ENCODE peak calls at places on chromosomes 4 and X, in nine cellular contexts. One of them, this sample, is unnamed.

GRCh38 chrX:22278375-22278774 is 5.7 kb downstream of the CBLL2 start:
- DNase-seq in GM18507: no peak
- DNase-seq in activated CD4-positive, alpha-beta T cell treated with anti-CD3 and anti-CD28 coated beads, Interleukin-2, amount 50 U/mL, for 1 hour: no peak
- DNase-seq in WERI-Rb-1: peak
- DNase-seq in NCI-H1694 treated with DMSO at 0.1 percent for 48 hours: no peak
- DNase-seq in ovary: no peak
- DNase-seq in T-helper 9 cell: no peak
- DNase-seq in GM12865: no peak
- DNase-seq in amniotic stem cell: no peak
- DNase-seq in this sample: no peak

GRCh38 chrX:22097295-22097694 is 65.2 kb downstream of the PHEX start:
- DNase-seq in NCI-H1694 treated with DMSO at 0.1 percent for 48 hours: no peak
- DNase-seq in GM18507: no peak
- DNase-seq in GM12865: no peak
- DNase-seq in T-helper 9 cell: no peak
- DNase-seq in WERI-Rb-1: no peak
- DNase-seq in activated CD4-positive, alpha-beta T cell treated with anti-CD3 and anti-CD28 coated beads, Interleukin-2, amount 50 U/mL, for 1 hour: no peak
- DNase-seq in amniotic stem cell: no peak
- DNase-seq in ovary: no peak
- DNase-seq in this sample: no peak

GRCh38 chr4:72843466-72843865 is 226.1 kb downstream of the COX18 start:
- DNase-seq in activated CD4-positive, alpha-beta T cell treated with anti-CD3 and anti-CD28 coated beads, Interleukin-2, amount 50 U/mL, for 1 hour: no peak
- DNase-seq in NCI-H1694 treated with DMSO at 0.1 percent for 48 hours: no peak
- DNase-seq in WERI-Rb-1: no peak
- DNase-seq in amniotic stem cell: no peak
- DNase-seq in ovary: no peak
- DNase-seq in T-helper 9 cell: no peak
- DNase-seq in GM12865: no peak
- DNase-seq in GM18507: no peak
- DNase-seq in this sample: no peak

GRCh38 chrX:87337267-87337666 is 180.3 kb upstream of the KLHL4 start:
- DNase-seq in NCI-H1694 treated with DMSO at 0.1 percent for 48 hours: no peak
- DNase-seq in activated CD4-positive, alpha-beta T cell treated with anti-CD3 and anti-CD28 coated beads, Interleukin-2, amount 50 U/mL, for 1 hour: no peak
- DNase-seq in WERI-Rb-1: no peak
- DNase-seq in GM12865: no peak
- DNase-seq in T-helper 9 cell: no peak
- DNase-seq in ovary: no peak
- DNase-seq in amniotic stem cell: no peak
- DNase-seq in GM18507: no peak
- DNase-seq in this sample: no peak

GRCh38 chr4:151537726-151538125 is 128.8 kb downstream of the FHIP1A start:
- DNase-seq in ovary: no peak
- DNase-seq in activated CD4-positive, alpha-beta T cell treated with anti-CD3 and anti-CD28 coated beads, Interleukin-2, amount 50 U/mL, for 1 hour: no peak
- DNase-seq in amniotic stem cell: no peak
- DNase-seq in WERI-Rb-1: no peak
- DNase-seq in GM12865: no peak
- DNase-seq in NCI-H1694 treated with DMSO at 0.1 percent for 48 hours: no peak
- DNase-seq in GM18507: no peak
- DNase-seq in T-helper 9 cell: no peak
- DNase-seq in this sample: no peak

GRCh38 chrX:44223150-44223549 is 120.3 kb downstream of the EFHC2 start:
- DNase-seq in GM12865: no peak
- DNase-seq in GM18507: no peak
- DNase-seq in activated CD4-positive, alpha-beta T cell treated with anti-CD3 and anti-CD28 coated beads, Interleukin-2, amount 50 U/mL, for 1 hour: no peak
- DNase-seq in amniotic stem cell: peak
- DNase-seq in NCI-H1694 treated with DMSO at 0.1 percent for 48 hours: no peak
- DNase-seq in ovary: peak
- DNase-seq in T-helper 9 cell: no peak
- DNase-seq in WERI-Rb-1: no peak
- DNase-seq in this sample: no peak

GRCh38 chr4:100428051-100428450 is 89.8 kb downstream of the EMCN start:
- DNase-seq in GM12865: no peak
- DNase-seq in T-helper 9 cell: no peak
- DNase-seq in activated CD4-positive, alpha-beta T cell treated with anti-CD3 and anti-CD28 coated beads, Interleukin-2, amount 50 U/mL, for 1 hour: no peak
- DNase-seq in GM18507: no peak
- DNase-seq in WERI-Rb-1: peak
- DNase-seq in NCI-H1694 treated with DMSO at 0.1 percent for 48 hours: no peak
- DNase-seq in ovary: no peak
- DNase-seq in amniotic stem cell: peak
- DNase-seq in this sample: no peak

GRCh38 chr4:105061136-105061696 is 85.5 kb upstream of the TET2 start:
- DNase-seq in GM18507: peak
- DNase-seq in activated CD4-positive, alpha-beta T cell treated with anti-CD3 and anti-CD28 coated beads, Interleukin-2, amount 50 U/mL, for 1 hour: peak
- DNase-seq in ovary: no peak
- DNase-seq in WERI-Rb-1: no peak
- DNase-seq in NCI-H1694 treated with DMSO at 0.1 percent for 48 hours: no peak
- DNase-seq in T-helper 9 cell: no peak
- DNase-seq in GM12865: peak
- DNase-seq in amniotic stem cell: no peak
- DNase-seq in this sample: no peak

GRCh38 chr4:53522334-53522733 is 69.0 kb downstream of the LNX1 start:
- DNase-seq in GM18507: no peak
- DNase-seq in GM12865: no peak
- DNase-seq in activated CD4-positive, alpha-beta T cell treated with anti-CD3 and anti-CD28 coated beads, Interleukin-2, amount 50 U/mL, for 1 hour: no peak
- DNase-seq in WERI-Rb-1: no peak
- DNase-seq in ovary: no peak
- DNase-seq in amniotic stem cell: no peak
- DNase-seq in T-helper 9 cell: no peak
- DNase-seq in NCI-H1694 treated with DMSO at 0.1 percent for 48 hours: no peak
- DNase-seq in this sample: no peak

GRCh38 chrX:50082741-50083140 is 118.1 kb downstream of the AKAP4 start:
- DNase-seq in NCI-H1694 treated with DMSO at 0.1 percent for 48 hours: no peak
- DNase-seq in GM12865: no peak
- DNase-seq in ovary: no peak
- DNase-seq in amniotic stem cell: no peak
- DNase-seq in activated CD4-positive, alpha-beta T cell treated with anti-CD3 and anti-CD28 coated beads, Interleukin-2, amount 50 U/mL, for 1 hour: no peak
- DNase-seq in WERI-Rb-1: no peak
- DNase-seq in GM18507: no peak
- DNase-seq in T-helper 9 cell: no peak
- DNase-seq in this sample: no peak

GRCh38 chr4:125283702-125284279 is 31.0 kb upstream of the FAT4 start:
- DNase-seq in activated CD4-positive, alpha-beta T cell treated with anti-CD3 and anti-CD28 coated beads, Interleukin-2, amount 50 U/mL, for 1 hour: no peak
- DNase-seq in NCI-H1694 treated with DMSO at 0.1 percent for 48 hours: peak
- DNase-seq in WERI-Rb-1: no peak
- DNase-seq in GM18507: no peak
- DNase-seq in GM12865: peak
- DNase-seq in ovary: no peak
- DNase-seq in amniotic stem cell: no peak
- DNase-seq in T-helper 9 cell: no peak
- DNase-seq in this sample: no peak

GRCh38 chr4:94897023-94897422 is 139.3 kb downstream of the BMPR1B start:
- DNase-seq in activated CD4-positive, alpha-beta T cell treated with anti-CD3 and anti-CD28 coated beads, Interleukin-2, amount 50 U/mL, for 1 hour: no peak
- DNase-seq in ovary: no peak
- DNase-seq in amniotic stem cell: no peak
- DNase-seq in T-helper 9 cell: no peak
- DNase-seq in GM18507: no peak
- DNase-seq in NCI-H1694 treated with DMSO at 0.1 percent for 48 hours: no peak
- DNase-seq in GM12865: no peak
- DNase-seq in WERI-Rb-1: peak
- DNase-seq in this sample: no peak

GRCh38 chrX:2693526-2694002 is 2.5 kb downstream of the CD99 start:
- DNase-seq in GM12865: no peak
- DNase-seq in GM18507: no peak
- DNase-seq in NCI-H1694 treated with DMSO at 0.1 percent for 48 hours: no peak
- DNase-seq in WERI-Rb-1: no peak
- DNase-seq in activated CD4-positive, alpha-beta T cell treated with anti-CD3 and anti-CD28 coated beads, Interleukin-2, amount 50 U/mL, for 1 hour: no peak
- DNase-seq in T-helper 9 cell: no peak
- DNase-seq in ovary: no peak
- DNase-seq in amniotic stem cell: no peak
- DNase-seq in this sample: no peak

GRCh38 chr4:15392053-15392805 is 35.6 kb upstream of the C1QTNF7 start:
- DNase-seq in WERI-Rb-1: no peak
- DNase-seq in GM18507: no peak
- DNase-seq in amniotic stem cell: no peak
- DNase-seq in NCI-H1694 treated with DMSO at 0.1 percent for 48 hours: no peak
- DNase-seq in ovary: no peak
- DNase-seq in T-helper 9 cell: no peak
- DNase-seq in activated CD4-positive, alpha-beta T cell treated with anti-CD3 and anti-CD28 coated beads, Interleukin-2, amount 50 U/mL, for 1 hour: no peak
- DNase-seq in GM12865: no peak
- DNase-seq in this sample: no peak

GRCh38 chrX:131741103-131741581 is 197.3 kb downstream of the OR13H1 start:
- DNase-seq in NCI-H1694 treated with DMSO at 0.1 percent for 48 hours: no peak
- DNase-seq in WERI-Rb-1: peak
- DNase-seq in T-helper 9 cell: peak
- DNase-seq in GM12865: no peak
- DNase-seq in activated CD4-positive, alpha-beta T cell treated with anti-CD3 and anti-CD28 coated beads, Interleukin-2, amount 50 U/mL, for 1 hour: no peak
- DNase-seq in amniotic stem cell: peak
- DNase-seq in ovary: peak
- DNase-seq in GM18507: no peak
- DNase-seq in this sample: no peak

GRCh38 chr4:81930506-81931238 is 443.1 kb downstream of the HNRNPD start:
- DNase-seq in T-helper 9 cell: no peak
- DNase-seq in WERI-Rb-1: no peak
- DNase-seq in ovary: no peak
- DNase-seq in NCI-H1694 treated with DMSO at 0.1 percent for 48 hours: no peak
- DNase-seq in activated CD4-positive, alpha-beta T cell treated with anti-CD3 and anti-CD28 coated beads, Interleukin-2, amount 50 U/mL, for 1 hour: no peak
- DNase-seq in GM12865: no peak
- DNase-seq in GM18507: no peak
- DNase-seq in amniotic stem cell: no peak
- DNase-seq in this sample: no peak

GRCh38 chr4:152246659-152247058 is 289.2 kb downstream of the FBXW7 start:
- DNase-seq in amniotic stem cell: no peak
- DNase-seq in ovary: no peak
- DNase-seq in T-helper 9 cell: no peak
- DNase-seq in NCI-H1694 treated with DMSO at 0.1 percent for 48 hours: no peak
- DNase-seq in GM12865: no peak
- DNase-seq in activated CD4-positive, alpha-beta T cell treated with anti-CD3 and anti-CD28 coated beads, Interleukin-2, amount 50 U/mL, for 1 hour: peak
- DNase-seq in WERI-Rb-1: no peak
- DNase-seq in GM18507: no peak
- DNase-seq in this sample: no peak

GRCh38 chr4:8235686-8236085 is 33.9 kb upstream of the HTRA3 start:
- DNase-seq in amniotic stem cell: no peak
- DNase-seq in ovary: no peak
- DNase-seq in NCI-H1694 treated with DMSO at 0.1 percent for 48 hours: no peak
- DNase-seq in WERI-Rb-1: no peak
- DNase-seq in activated CD4-positive, alpha-beta T cell treated with anti-CD3 and anti-CD28 coated beads, Interleukin-2, amount 50 U/mL, for 1 hour: no peak
- DNase-seq in T-helper 9 cell: no peak
- DNase-seq in GM18507: no peak
- DNase-seq in GM12865: no peak
- DNase-seq in this sample: no peak

GRCh38 chr4:88017516-88018302 is 10.3 kb downstream of the PKD2 start:
- DNase-seq in T-helper 9 cell: no peak
- DNase-seq in activated CD4-positive, alpha-beta T cell treated with anti-CD3 and anti-CD28 coated beads, Interleukin-2, amount 50 U/mL, for 1 hour: no peak
- DNase-seq in ovary: no peak
- DNase-seq in GM18507: no peak
- DNase-seq in WERI-Rb-1: no peak
- DNase-seq in GM12865: no peak
- DNase-seq in amniotic stem cell: peak
- DNase-seq in NCI-H1694 treated with DMSO at 0.1 percent for 48 hours: no peak
- DNase-seq in this sample: no peak

GRCh38 chrX:48802813-48803261 is 970 bp downstream of the HDAC6 start:
- DNase-seq in amniotic stem cell: no peak
- DNase-seq in GM12865: no peak
- DNase-seq in WERI-Rb-1: no peak
- DNase-seq in ovary: no peak
- DNase-seq in GM18507: no peak
- DNase-seq in NCI-H1694 treated with DMSO at 0.1 percent for 48 hours: no peak
- DNase-seq in activated CD4-positive, alpha-beta T cell treated with anti-CD3 and anti-CD28 coated beads, Interleukin-2, amount 50 U/mL, for 1 hour: no peak
- DNase-seq in T-helper 9 cell: no peak
- DNase-seq in this sample: no peak

GRCh38 chrX:41452972-41453371 is 5.8 kb downstream of the NYX start:
- DNase-seq in GM18507: no peak
- DNase-seq in WERI-Rb-1: no peak
- DNase-seq in NCI-H1694 treated with DMSO at 0.1 percent for 48 hours: no peak
- DNase-seq in amniotic stem cell: no peak
- DNase-seq in GM12865: no peak
- DNase-seq in T-helper 9 cell: no peak
- DNase-seq in ovary: no peak
- DNase-seq in activated CD4-positive, alpha-beta T cell treated with anti-CD3 and anti-CD28 coated beads, Interleukin-2, amount 50 U/mL, for 1 hour: no peak
- DNase-seq in this sample: no peak

GRCh38 chrX:136665258-136665900 is 17.4 kb downstream of the CD40LG start:
- DNase-seq in GM12865: peak
- DNase-seq in amniotic stem cell: no peak
- DNase-seq in activated CD4-positive, alpha-beta T cell treated with anti-CD3 and anti-CD28 coated beads, Interleukin-2, amount 50 U/mL, for 1 hour: no peak
- DNase-seq in WERI-Rb-1: no peak
- DNase-seq in T-helper 9 cell: no peak
- DNase-seq in GM18507: no peak
- DNase-seq in NCI-H1694 treated with DMSO at 0.1 percent for 48 hours: no peak
- DNase-seq in ovary: no peak
- DNase-seq in this sample: no peak

GRCh38 chr4:150375025-150375424 is 206.9 kb upstream of the MAB21L2 start:
- DNase-seq in NCI-H1694 treated with DMSO at 0.1 percent for 48 hours: no peak
- DNase-seq in T-helper 9 cell: no peak
- DNase-seq in ovary: no peak
- DNase-seq in GM18507: no peak
- DNase-seq in GM12865: no peak
- DNase-seq in activated CD4-positive, alpha-beta T cell treated with anti-CD3 and anti-CD28 coated beads, Interleukin-2, amount 50 U/mL, for 1 hour: no peak
- DNase-seq in amniotic stem cell: no peak
- DNase-seq in WERI-Rb-1: no peak
- DNase-seq in this sample: no peak

GRCh38 chrX:72307646-72308051 is 1.9 kb upstream of the CITED1 start:
- DNase-seq in GM12865: no peak
- DNase-seq in ovary: no peak
- DNase-seq in WERI-Rb-1: no peak
- DNase-seq in NCI-H1694 treated with DMSO at 0.1 percent for 48 hours: no peak
- DNase-seq in amniotic stem cell: no peak
- DNase-seq in GM18507: no peak
- DNase-seq in T-helper 9 cell: no peak
- DNase-seq in activated CD4-positive, alpha-beta T cell treated with anti-CD3 and anti-CD28 coated beads, Interleukin-2, amount 50 U/mL, for 1 hour: no peak
- DNase-seq in this sample: no peak

GRCh38 chr4:128379860-128380259 is 92.2 kb upstream of the PGRMC2 start:
- DNase-seq in ovary: no peak
- DNase-seq in NCI-H1694 treated with DMSO at 0.1 percent for 48 hours: no peak
- DNase-seq in GM12865: peak
- DNase-seq in T-helper 9 cell: no peak
- DNase-seq in activated CD4-positive, alpha-beta T cell treated with anti-CD3 and anti-CD28 coated beads, Interleukin-2, amount 50 U/mL, for 1 hour: no peak
- DNase-seq in WERI-Rb-1: peak
- DNase-seq in amniotic stem cell: no peak
- DNase-seq in GM18507: no peak
- DNase-seq in this sample: no peak